ENCODE peak calls at places on chromosomes 7 and 10, in ten cellular contexts. N, H, D, W, P, S, Y, A, O and L are unnamed samples. For H3K36me3, the result is how much of the 10 kb centered on the place peaks cover.

GRCh38 chr7:23232966-23233365 is 13.6 kb upstream of the GPNMB start:
- DNase-seq in H (no peak), D (no peak), W (no peak), N (no peak), P (no peak), O (no peak), S (no peak), Y (no peak), A (no peak), L (no peak)

GRCh38 chr10:31622993-31623392 is 304.0 kb downstream of the ZEB1 start:
- DNase-seq in D (no peak), P (no peak), Y (no peak), N (no peak), A (no peak), W (no peak), H (peak), S (no peak), O (no peak), L (no peak)

GRCh38 chr7:132828502-132828901 is 252.2 kb upstream of the PLXNA4 start:
- DNase-seq in Y (peak), P (no peak), D (no peak), S (no peak), H (no peak), N (no peak), A (peak), O (no peak), W (no peak), L (no peak)

GRCh38 chr7:14745076-14745475 is 157.5 kb downstream of the DGKB start:
- DNase-seq in Y (no peak), D (no peak), O (no peak), H (no peak), N (no peak), S (no peak), P (no peak), A (no peak), W (no peak), L (no peak)

GRCh38 chr7:6530626-6531491 is 20.4 kb downstream of the GRID2IP start:
- DNase-seq in S (no peak), O (no peak), Y (no peak), H (no peak), A (peak), P (no peak), D (no peak), N (peak), W (peak), L (peak)

GRCh38 chr10:126634347-126634746 is 36.1 kb downstream of the C10orf90 start:
- DNase-seq in N (no peak), P (no peak), H (no peak), O (no peak), W (no peak), S (no peak), Y (no peak), A (no peak), D (no peak), L (no peak)

GRCh38 chr7:130151591-130152269 is 53.5 kb downstream of the TMEM209 start:
- DNase-seq in D (no peak), N (peak), W (no peak), O (no peak), Y (no peak), H (no peak), S (no peak), P (no peak), A (no peak), L (no peak)

GRCh38 chr10:55311823-55312431 is 510.9 kb upstream of the PCDH15 start:
- DNase-seq in N (no peak), W (no peak), Y (no peak), P (no peak), A (peak), S (no peak), H (no peak), O (no peak), D (no peak), L (no peak)

GRCh38 chr10:20885678-20886077 is 11.4 kb downstream of the NEBL start:
- DNase-seq in H (no peak), P (no peak), N (no peak), S (no peak), W (no peak), Y (no peak), D (peak), O (no peak), A (no peak), L (no peak)

GRCh38 chr10:7040681-7041080 is 370.2 kb downstream of the SFMBT2 start:
- DNase-seq in O (no peak), D (no peak), S (no peak), A (no peak), N (no peak), H (no peak), P (no peak), Y (no peak), W (no peak), L (no peak)

GRCh38 chr7:116138202-116138801 is 72.0 kb upstream of the TES start:
- DNase-seq in W (peak), P (no peak), Y (peak), O (no peak), H (no peak), S (no peak), D (peak), A (peak), N (peak), L (no peak)

DNA sequence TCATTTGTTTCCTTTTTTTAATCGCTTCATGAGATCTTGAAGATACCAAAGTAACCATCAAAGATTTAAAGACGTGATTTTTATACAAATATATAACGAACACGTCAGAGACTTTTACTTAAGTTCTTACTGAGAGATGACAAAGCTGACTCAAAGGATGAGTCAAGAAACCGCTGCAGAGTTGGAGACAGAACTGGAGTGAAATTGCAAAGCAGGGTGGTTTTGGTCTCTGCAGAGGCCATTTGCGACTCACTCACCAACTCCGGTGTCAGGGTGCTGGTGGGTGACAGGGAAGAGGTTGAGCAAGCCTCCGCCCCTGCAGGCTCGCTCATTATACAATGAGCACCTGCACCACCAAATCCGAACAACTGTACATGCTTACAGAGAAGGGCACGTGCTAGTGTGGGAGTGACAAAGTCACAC is 75.2 kb downstream of the DNAJB6 start:
- DNase-seq in D (no peak), H (no peak), Y (no peak), W (no peak), P (peak), S (peak), N (peak), O (no peak), A (no peak), L (no peak)
- H3K36me3 ChIP-seq in D (under half), H (under half), Y (under half), W (under half), P (half or more), S (under half), N (under half), O (half or more), A (under half), L (under half)

DNA sequence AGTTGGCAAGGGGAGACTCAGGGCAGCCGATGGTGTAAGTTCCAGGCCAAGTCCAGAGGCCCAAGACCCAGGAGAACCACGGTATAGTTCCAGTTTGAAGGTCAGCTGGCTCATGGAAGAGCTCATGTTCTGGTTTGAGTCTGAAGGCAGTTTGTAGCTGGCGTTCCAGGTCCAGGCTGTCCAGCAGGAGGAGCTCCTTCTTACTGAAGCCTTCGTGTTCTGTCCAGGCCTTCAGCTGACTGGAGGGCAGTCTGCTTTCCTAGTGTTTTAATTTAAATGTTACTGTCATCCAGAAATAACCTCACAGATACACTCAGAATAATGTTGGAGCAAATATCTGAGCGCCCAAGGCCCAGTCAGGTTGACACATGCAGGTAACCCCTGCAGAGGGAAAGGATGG is 4.2 kb downstream of the SUN1 start:
- DNase-seq in H (no peak), O (no peak), A (peak), Y (peak), D (peak), S (peak), N (no peak), W (no peak), P (no peak), L (peak)
- TF ChIP-seq CTCF in H (no peak), O (no peak), A (peak), Y (peak), D (peak), S (no peak), N (no peak), W (peak), P (peak), L (peak)

GRCh38 chr10:22564060-22564459 is 150.3 kb downstream of the PIP4K2A start:
- DNase-seq in W (no peak), A (no peak), S (no peak), D (no peak), N (no peak), H (no peak), P (no peak), Y (no peak), O (no peak), L (no peak)
- H3K36me3 ChIP-seq in W (under half), A (under half), S (under half), D (under half), N (under half), H (under half), P (under half), Y (under half), O (under half), L (under half)

GRCh38 chr7:141712603-141713262 is 4.6 kb downstream of the WEE2 start:
- DNase-seq in D (no peak), H (no peak), N (no peak), A (no peak), O (no peak), W (no peak), S (no peak), P (no peak), Y (no peak), L (no peak)

GRCh38 chr7:141709318-141709717 is 1.2 kb downstream of the WEE2 start:
- DNase-seq in W (no peak), A (no peak), O (no peak), S (no peak), D (no peak), N (no peak), Y (no peak), H (no peak), P (no peak), L (no peak)

GRCh38 chr7:141708053-141708452 is at the start of gene WEE2:
- DNase-seq in N (no peak), A (no peak), H (no peak), W (no peak), D (no peak), Y (no peak), S (no peak), O (no peak), P (no peak), L (no peak)

GRCh38 chr7:141709749-141710148 is 1.6 kb downstream of the WEE2 start:
- DNase-seq in S (no peak), W (no peak), O (no peak), Y (no peak), H (no peak), N (no peak), A (no peak), P (no peak), D (no peak), L (no peak)

DNA sequence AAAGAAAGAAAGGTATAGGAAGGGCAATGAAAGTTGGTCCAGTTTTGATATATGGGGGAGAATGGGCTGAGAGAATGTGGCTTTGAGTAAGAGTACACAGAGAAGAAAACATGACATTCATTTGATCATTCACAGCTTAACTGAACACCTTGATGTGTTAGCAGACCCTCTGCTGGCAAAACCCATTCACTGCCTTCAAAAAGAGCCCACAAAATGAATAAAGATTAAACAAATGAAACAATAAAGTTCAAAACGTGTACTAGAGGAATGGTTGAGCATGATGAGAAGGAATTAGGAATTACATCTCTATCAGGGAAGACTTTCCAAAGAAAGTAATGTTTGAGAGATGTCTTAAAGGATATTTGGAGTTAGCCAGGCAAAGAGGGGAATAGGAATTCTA is 2.1 kb downstream of the WEE2 start:
- DNase-seq in W (no peak), A (no peak), S (no peak), N (no peak), D (no peak), H (no peak), O (no peak), Y (no peak), P (no peak), L (no peak)
- TF ChIP-seq CTCF in W (no peak), A (no peak), S (no peak), N (peak), D (no peak), H (no peak), O (no peak), Y (peak), P (peak), L (no peak)

DNA sequence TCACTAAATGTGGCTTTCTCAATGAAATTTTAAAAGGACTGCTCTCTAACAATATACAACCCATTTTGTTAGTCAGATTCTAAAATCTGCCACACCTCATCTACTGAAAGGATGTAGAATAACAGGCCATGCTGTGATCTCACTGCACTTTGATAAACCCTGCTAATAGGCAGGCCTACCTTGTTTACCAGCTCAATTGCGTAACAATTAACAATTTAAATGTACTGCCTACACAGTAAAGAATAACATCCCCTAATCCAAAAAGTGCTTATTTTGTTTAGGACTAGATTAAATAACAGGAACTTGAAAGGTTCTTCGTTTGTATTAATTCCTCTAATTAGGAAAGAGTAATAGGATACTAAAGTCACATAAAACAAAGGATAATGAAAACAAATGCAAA is 4.5 kb downstream of the SRI start:
- DNase-seq in N (no peak), D (no peak), P (no peak), O (no peak), S (no peak), H (no peak), W (no peak), Y (no peak), A (no peak), L (no peak)
- H3K36me3 ChIP-seq in N (under half), D (under half), P (half or more), O (under half), S (under half), H (under half), W (under half), Y (under half), A (half or more), L (under half)

GRCh38 chr7:87171282-87171934 is 19.2 kb downstream of the DMTF1 start:
- DNase-seq in A (no peak), D (no peak), O (no peak), H (no peak), P (no peak), S (no peak), Y (no peak), W (no peak), N (no peak), L (no peak)

GRCh38 chr7:87173456-87173855 is 21.2 kb downstream of the DMTF1 start:
- DNase-seq in S (no peak), W (no peak), Y (no peak), O (no peak), D (peak), P (no peak), N (no peak), H (no peak), A (no peak), L (no peak)

GRCh38 chr7:87170828-87171227 is 18.6 kb downstream of the DMTF1 start:
- DNase-seq in A (no peak), S (no peak), Y (no peak), P (no peak), W (no peak), D (no peak), N (no peak), O (no peak), H (no peak), L (no peak)
- TF ChIP-seq CTCF in A (no peak), S (no peak), Y (no peak), P (no peak), W (no peak), D (no peak), N (no peak), O (no peak), H (no peak), L (no peak)